ENCODE peak calls at places on chromosomes 11 and 22, in four cellular contexts. Z is NCI-H748 treated with DMSO at 0.1 percent for 48 hours; Q is activated T-cell treated with anti-CD3 and anti-CD28 coated beads for 1 hour; F is activated CD8-positive, alpha-beta T cell treated with anti-CD3 and anti-CD28 coated beads for 36 hours. I is an unnamed sample.

GRCh38 chr11:25415793-25416192 is 916.1 kb upstream of the ANO3 start:
- DNase-seq in Q (no peak), F (no peak), Z (no peak), I (no peak)

GRCh38 chr11:126352934-126353801 is 2.3 kb upstream of the ST3GAL4 start:
- DNase-seq in Z (no peak), F (peak; percentile 55), Q (no peak), I (peak; percentile 78)

GRCh38 chr11:3224730-3225098 is 6.1 kb upstream of the MRGPRG start:
- DNase-seq in F (no peak), Q (no peak), Z (no peak), I (no peak)

GRCh38 chr11:7677071-7677470 is 3.8 kb upstream of the CYB5R2 start:
- DNase-seq in Q (no peak), F (no peak), Z (no peak), I (no peak)

GRCh38 chr11:87425391-87425790 is 387.7 kb downstream of the TMEM135 start:
- DNase-seq in Z (no peak), Q (no peak), F (no peak), I (no peak)

GRCh38 chr11:15519124-15519791 is 404.5 kb downstream of the INSC start:
- DNase-seq in F (no peak), Z (no peak), Q (no peak), I (no peak)

GRCh38 chr11:123231263-123231662 is 36.2 kb upstream of the CLMP start:
- DNase-seq in Z (no peak), F (no peak), Q (no peak), I (peak; percentile 41)

GRCh38 chr22:49368221-49368975 is 459.3 kb downstream of the BRD1 start:
- DNase-seq in Q (no peak), Z (no peak), F (no peak), I (no peak)

GRCh38 chr11:47607380-47607779 is 13.2 kb upstream of the C1QTNF4 start:
- DNase-seq in Q (no peak), Z (no peak), F (no peak), I (no peak)

GRCh38 chr22:39634530-39635399 is 64.2 kb downstream of the CACNA1I start:
- DNase-seq in Z (no peak), Q (no peak), F (peak; percentile 40), I (peak; percentile 77)

GRCh38 chr11:115887316-115887715 is 383.1 kb upstream of the CADM1 start:
- DNase-seq in Z (no peak), F (no peak), Q (no peak), I (no peak)

I was measured in RCC 7860.